ENCODE peak calls at places on chromosomes 13 and 19, in six cellular contexts. C is breast epithelium; E is left ventricle myocardium inferior; F is neuronal stem cell; G is CD8-positive, alpha-beta memory T cell; W is Caco-2. U is an unnamed sample.

GRCh38 chr19:18503971-18504885 is 17.6 kb downstream of the ELL start:
- DNase-seq in C (no peak), E (no peak), F (no peak), G (no peak), W (peak; percentile 80), U (no peak)

GRCh38 chr19:18340237-18340989 is at the start of gene PGPEP1:
- DNase-seq in C (no peak), E (peak; percentile 83), F (peak; percentile 56), G (peak; percentile 66), W (peak; percentile 57), U (peak; percentile 17)

GRCh38 chr13:106499905-106500304 is 35.6 kb downstream of the EFNB2 start:
- DNase-seq in C (no peak), E (no peak), F (no peak), G (no peak), W (no peak), U (no peak)

GRCh38 chr13:61413572-61413971 is 2.1 kb downstream of the PCDH20 start:
- DNase-seq in C (no peak), E (no peak), F (peak; percentile 14), G (no peak), W (no peak), U (no peak)

GRCh38 chr13:95083758-95084157 is 217.5 kb downstream of the ABCC4 start:
- DNase-seq in C (no peak), E (no peak), F (no peak), G (no peak), W (no peak), U (no peak)

GRCh38 chr13:95404141-95404882 is 103.1 kb upstream of the ABCC4 start:
- DNase-seq in C (peak; percentile 40), E (peak; percentile 79), F (peak; percentile 89), G (peak; percentile 81), W (peak; percentile 83), U (peak; percentile 23)

GRCh38 chr13:24491853-24492252 is 20.7 kb downstream of the PARP4 start:
- DNase-seq in C (no peak), E (no peak), F (no peak), G (no peak), W (no peak), U (no peak)

GRCh38 chr13:29361716-29362115 is 233.8 kb downstream of the SLC7A1 start:
- DNase-seq in C (no peak), E (no peak), F (no peak), G (no peak), W (no peak), U (no peak)

GRCh38 chr19:55700813-55701212 is 25.8 kb downstream of the EPN1 start:
- DNase-seq in C (no peak), E (no peak), F (no peak), G (no peak), W (peak; percentile 19), U (no peak)

GRCh38 chr19:42111811-42112210 is 20.4 kb downstream of the POU2F2 start:
- DNase-seq in C (no peak), E (no peak), F (no peak), G (no peak), W (no peak), U (no peak)

GRCh38 chr13:26502826-26503225 is 54.7 kb upstream of the WASF3 start:
- DNase-seq in C (no peak), E (no peak), F (no peak), G (no peak), W (no peak), U (peak; percentile 13)

GRCh38 chr13:26996965-26997752 is 174.5 kb downstream of the USP12 start:
- DNase-seq in C (no peak), E (no peak), F (no peak), G (no peak), W (no peak), U (no peak)

GRCh38 chr19:51364200-51365106 is 1.7 kb downstream of the ETFB start:
- DNase-seq in C (no peak), E (no peak), F (no peak), G (no peak), W (no peak), U (no peak)

GRCh38 chr13:98239156-98240076 is 62.3 kb upstream of the RNF113B start:
- DNase-seq in C (no peak), E (no peak), F (no peak), G (no peak), W (no peak), U (no peak)

GRCh38 chr19:17076539-17076919 is 952 bp downstream of the MYO9B start:
- DNase-seq in C (no peak), E (no peak), F (no peak), G (no peak), W (no peak), U (no peak)

GRCh38 chr13:25648996-25649633 is 277.3 kb downstream of the ATP8A2 start:
- DNase-seq in C (no peak), E (no peak), F (no peak), G (no peak), W (no peak), U (no peak)

GRCh38 chr13:51806571-51806970 is 2.6 kb upstream of the DHRS12 start:
- DNase-seq in C (no peak), E (no peak), F (no peak), G (no peak), W (no peak), U (no peak)

GRCh38 chr19:40006273-40006691 is 9.4 kb downstream of the ZNF546 start:
- DNase-seq in C (no peak), E (no peak), F (no peak), G (no peak), W (no peak), U (no peak)

DNA sequence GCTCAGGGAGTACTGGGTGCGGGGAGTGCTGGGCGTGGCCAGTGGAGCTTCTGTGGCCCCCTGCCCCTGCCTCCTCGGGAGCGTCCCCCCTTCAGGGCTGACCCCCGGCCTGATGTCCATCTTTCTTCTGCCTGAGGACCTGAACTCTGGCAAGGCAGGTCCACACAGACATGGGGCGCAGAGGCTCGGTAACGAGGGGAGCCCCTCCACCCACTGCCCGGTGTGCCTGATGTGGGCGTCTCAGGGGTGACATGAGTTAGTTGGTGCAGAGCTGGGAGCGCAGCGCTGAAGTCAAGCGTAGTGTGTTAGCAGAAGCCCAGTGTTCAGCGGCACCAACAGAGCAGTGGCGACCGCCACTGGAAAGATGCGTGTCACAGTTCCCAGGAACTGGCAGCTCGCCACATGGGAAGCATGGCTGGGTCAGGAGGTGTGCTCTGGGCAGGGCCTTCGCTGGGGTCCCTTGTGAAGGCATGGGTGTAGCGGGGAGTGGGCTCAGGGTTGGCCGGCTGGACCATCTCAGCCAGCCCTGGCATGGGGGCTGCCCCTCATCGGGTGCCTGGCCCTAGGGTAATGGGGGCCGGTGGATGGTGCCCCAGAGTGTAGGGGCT is 11.5 kb downstream of the THOP1 start:
- DNase-seq in C (no peak), E (peak; percentile 52), F (no peak), G (no peak), W (no peak), U (no peak)
- H3K36me3 ChIP-seq in C (no peaks in the 10 kb centered on the region), E (peaks cover 38% of the 10 kb centered on the region), F (peaks cover 100% of the 10 kb centered on the region), G (no peaks in the 10 kb centered on the region), W (peaks cover 6% of the 10 kb centered on the region), U (peaks cover 36% of the 10 kb centered on the region)

GRCh38 chr13:22189176-22190048 is 518.5 kb downstream of the FGF9 start:
- DNase-seq in C (no peak), E (no peak), F (no peak), G (no peak), W (no peak), U (no peak)
- H3K36me3 ChIP-seq in C (no peaks in the 10 kb centered on the region), E (no peaks in the 10 kb centered on the region), F (no peaks in the 10 kb centered on the region), G (no peaks in the 10 kb centered on the region), W (no peaks in the 10 kb centered on the region), U (no peaks in the 10 kb centered on the region)

GRCh38 chr19:38115264-38115802 is 108.7 kb downstream of the DPF1 start:
- DNase-seq in C (no peak), E (no peak), F (no peak), G (no peak), W (no peak), U (no peak)
- H3K36me3 ChIP-seq in C (peaks cover 10% of the 10 kb centered on the region), E (peaks cover 52% of the 10 kb centered on the region), F (peaks cover 78% of the 10 kb centered on the region), G (peaks cover 16% of the 10 kb centered on the region), W (peaks cover 16% of the 10 kb centered on the region), U (peaks cover 59% of the 10 kb centered on the region)

GRCh38 chr19:48210005-48210404 is 39.5 kb downstream of the ZSWIM9 start:
- DNase-seq in C (no peak), E (no peak), F (no peak), G (no peak), W (no peak), U (no peak)

GRCh38 chr19:48216933-48217332 is 38.8 kb downstream of the CARD8 start:
- DNase-seq in C (no peak), E (no peak), F (no peak), G (no peak), W (no peak), U (no peak)

GRCh38 chr19:48218964-48219363 is 36.7 kb downstream of the CARD8 start:
- DNase-seq in C (no peak), E (no peak), F (no peak), G (no peak), W (no peak), U (no peak)

GRCh38 chr19:48213959-48214358 is 41.8 kb downstream of the CARD8 start:
- DNase-seq in C (no peak), E (no peak), F (no peak), G (no peak), W (no peak), U (no peak)
- H3K36me3 ChIP-seq in C (no peaks in the 10 kb centered on the region), E (peaks cover 57% of the 10 kb centered on the region), F (peaks cover 74% of the 10 kb centered on the region), G (peaks cover 42% of the 10 kb centered on the region), W (no peaks in the 10 kb centered on the region), U (peaks cover 11% of the 10 kb centered on the region)

DNA sequence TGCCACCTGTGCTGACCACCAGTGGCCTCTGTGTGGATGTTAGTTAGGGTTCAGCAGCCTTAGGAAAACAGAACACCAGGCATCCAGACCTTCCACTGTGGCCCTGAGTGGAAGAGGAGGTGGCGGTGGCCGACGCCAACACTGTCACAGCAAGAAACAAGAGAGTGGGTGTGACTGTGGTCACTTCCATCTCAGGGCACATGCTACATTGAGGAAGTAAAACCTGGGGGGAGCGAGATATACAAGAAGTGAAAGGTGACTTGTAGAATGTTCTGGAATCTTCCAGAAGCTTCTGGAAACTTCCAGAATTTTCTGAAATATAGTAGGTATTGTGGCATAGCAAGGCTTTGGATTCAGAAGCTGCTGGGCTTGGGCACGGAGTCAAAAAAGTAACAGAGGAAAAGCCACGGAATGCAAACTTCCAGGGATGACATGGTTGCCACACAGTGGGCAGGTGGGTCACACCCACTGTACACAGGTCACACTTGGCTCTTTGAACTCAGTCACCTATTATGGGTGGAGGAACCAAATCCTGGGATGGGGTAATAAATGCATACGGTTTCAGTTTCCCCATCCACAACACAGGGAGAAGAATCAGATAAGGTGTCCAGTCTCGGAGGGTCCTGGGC is 24.3 kb downstream of the GNG7 start:
- DNase-seq in C (no peak), E (no peak), F (no peak), G (no peak), W (no peak), U (no peak)
- H3K36me3 ChIP-seq in C (no peaks in the 10 kb centered on the region), E (no peaks in the 10 kb centered on the region), F (no peaks in the 10 kb centered on the region), G (no peaks in the 10 kb centered on the region), W (no peaks in the 10 kb centered on the region), U (no peaks in the 10 kb centered on the region)

DNA sequence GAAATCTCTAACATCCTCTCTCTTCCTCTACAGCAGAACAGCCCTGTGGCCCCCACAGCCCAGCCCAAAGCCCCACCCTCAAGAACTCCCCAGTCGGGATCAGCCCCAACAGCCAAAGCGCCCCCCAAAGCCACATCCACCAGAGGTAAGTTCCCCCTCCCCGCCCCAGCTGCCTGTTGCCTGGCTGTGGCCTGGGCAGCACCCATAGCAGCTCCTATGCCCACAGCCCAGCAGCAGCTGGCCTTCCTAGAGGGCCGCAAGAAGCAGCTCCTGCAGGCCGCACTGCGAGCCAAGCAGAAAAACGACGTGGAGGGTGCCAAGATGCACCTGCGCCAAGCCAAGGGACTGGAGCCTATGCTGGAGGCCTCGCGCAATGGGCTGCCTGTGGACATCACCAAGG is 14.5 kb downstream of the CC2D1A start:
- DNase-seq in C (no peak), E (no peak), F (no peak), G (no peak), W (no peak), U (no peak)
- H3K36me3 ChIP-seq in C (peaks cover 7% of the 10 kb centered on the region), E (peaks cover 96% of the 10 kb centered on the region), F (peaks cover 83% of the 10 kb centered on the region), G (peaks cover 8% of the 10 kb centered on the region), W (peaks cover 6% of the 10 kb centered on the region), U (peaks cover 66% of the 10 kb centered on the region)